ENCODE peak calls at places on chromosomes 7 and 10, in ten cellular contexts. U, C, V, I, F, N, Q, W, M and D are unnamed samples. For H3K4me1, the result is how much of the 10 kb centered on the place peaks cover.

GRCh38 chr10:102635377-102635776 is 8.9 kb upstream of the TRIM8 start:
- DNase-seq in U (no peak), C (no peak), V (no peak), I (no peak), F (no peak), N (peak), Q (no peak), W (no peak), M (no peak), D (no peak)

GRCh38 chr7:88202278-88202677 is 17.6 kb downstream of the SRI start:
- DNase-seq in U (no peak), C (no peak), V (no peak), I (no peak), F (no peak), N (no peak), Q (no peak), W (no peak), M (no peak), D (no peak)

GRCh38 chr10:29163746-29164145 is 125.1 kb upstream of the LYZL1 start:
- DNase-seq in U (peak), C (no peak), V (no peak), I (no peak), F (no peak), N (no peak), Q (peak), W (no peak), M (peak), D (no peak)

GRCh38 chr7:150964593-150965111 is 13.5 kb downstream of the KCNH2 start:
- DNase-seq in U (peak), C (peak), V (peak), I (no peak), F (no peak), N (no peak), Q (no peak), W (no peak), M (peak), D (peak)

GRCh38 chr10:7444576-7445226 is 33.9 kb upstream of the SFMBT2 start:
- DNase-seq in U (no peak), C (peak), V (no peak), I (no peak), F (no peak), N (no peak), Q (no peak), W (no peak), M (no peak), D (no peak)

GRCh38 chr7:133703547-133703946 is 423.6 kb upstream of the LRGUK start:
- DNase-seq in U (peak), C (no peak), V (no peak), I (no peak), F (no peak), N (no peak), Q (peak), W (no peak), M (peak), D (no peak)

GRCh38 chr7:23065974-23066373 is 39.6 kb upstream of the KLHL7 start:
- DNase-seq in U (no peak), C (no peak), V (no peak), I (no peak), F (no peak), N (no peak), Q (peak), W (no peak), M (peak), D (no peak)

GRCh38 chr10:929965-930364 is 1.5 kb downstream of the LARP4B start:
- DNase-seq in U (no peak), C (no peak), V (no peak), I (no peak), F (no peak), N (no peak), Q (no peak), W (no peak), M (peak), D (no peak)

GRCh38 chr7:31106303-31107105 is 54.4 kb downstream of the ADCYAP1R1 start:
- DNase-seq in U (no peak), C (no peak), V (no peak), I (no peak), F (no peak), N (no peak), Q (no peak), W (no peak), M (no peak), D (no peak)

GRCh38 chr7:64618785-64619456 is 47.0 kb upstream of the ZNF107 start:
- DNase-seq in U (peak), C (peak), V (peak), I (no peak), F (peak), N (no peak), Q (peak), W (no peak), M (peak), D (peak)

GRCh38 chr10:33114451-33114944 is 156.5 kb upstream of the ITGB1 start:
- DNase-seq in U (no peak), C (no peak), V (no peak), I (no peak), F (no peak), N (no peak), Q (peak), W (no peak), M (peak), D (no peak)

GRCh38 chr10:19811517-19811916 is 4.7 kb upstream of the PLXDC2 start:
- DNase-seq in U (peak), C (peak), V (peak), I (no peak), F (no peak), N (no peak), Q (peak), W (no peak), M (peak), D (peak)

GRCh38 chr10:107091126-107091525 is 73.4 kb downstream of the SORCS1 start:
- DNase-seq in U (no peak), C (peak), V (no peak), I (no peak), F (no peak), N (no peak), Q (no peak), W (no peak), M (no peak), D (peak)

GRCh38 chr7:16554518-16555236 is 28.1 kb downstream of the LRRC72 start:
- DNase-seq in U (peak), C (no peak), V (no peak), I (no peak), F (no peak), N (no peak), Q (no peak), W (no peak), M (no peak), D (no peak)

GRCh38 chr10:17847586-17848296 is 38.6 kb downstream of the MRC1 start:
- DNase-seq in U (no peak), C (peak), V (peak), I (no peak), F (no peak), N (no peak), Q (peak), W (no peak), M (peak), D (peak)

GRCh38 chr7:106613861-106614560 is 46.9 kb downstream of the CCDC71L start:
- DNase-seq in U (no peak), C (no peak), V (no peak), I (no peak), F (no peak), N (no peak), Q (no peak), W (no peak), M (peak), D (no peak)

GRCh38 chr10:13390604-13391522 is 42.8 kb upstream of the SEPHS1 start:
- DNase-seq in U (peak), C (no peak), V (peak), I (no peak), F (no peak), N (no peak), Q (peak), W (no peak), M (no peak), D (peak)

GRCh38 chr7:84336303-84336702 is 141.7 kb upstream of the SEMA3A start:
- DNase-seq in U (no peak), C (no peak), V (peak), I (no peak), F (no peak), N (no peak), Q (peak), W (no peak), M (no peak), D (no peak)

GRCh38 chr10:3426190-3426845 is 253.7 kb upstream of the PITRM1 start:
- DNase-seq in U (no peak), C (no peak), V (no peak), I (no peak), F (no peak), N (no peak), Q (peak), W (no peak), M (peak), D (peak)

GRCh38 chr7:133706016-133706415 is 421.1 kb upstream of the LRGUK start:
- DNase-seq in U (no peak), C (no peak), V (no peak), I (no peak), F (no peak), N (no peak), Q (no peak), W (no peak), M (no peak), D (no peak)

GRCh38 chr10:74898201-74898976 is 72.0 kb downstream of the KAT6B start:
- DNase-seq in U (no peak), C (no peak), V (no peak), I (no peak), F (no peak), N (no peak), Q (no peak), W (no peak), M (peak), D (no peak)

GRCh38 chr10:50567384-50567783 is 56.4 kb downstream of the SGMS1 start:
- DNase-seq in U (no peak), C (no peak), V (no peak), I (no peak), F (no peak), N (no peak), Q (no peak), W (no peak), M (no peak), D (no peak)

GRCh38 chr7:151061241-151062110 is 2.1 kb downstream of the SLC4A2 start:
- DNase-seq in U (no peak), C (peak), V (no peak), I (no peak), F (no peak), N (no peak), Q (no peak), W (no peak), M (no peak), D (no peak)

GRCh38 chr10:126684171-126684745 is 13.8 kb upstream of the C10orf90 start:
- DNase-seq in U (no peak), C (no peak), V (no peak), I (no peak), F (no peak), N (no peak), Q (peak), W (no peak), M (peak), D (no peak)

GRCh38 chr7:85125160-85125559 is 61.7 kb downstream of the SEMA3D start:
- DNase-seq in U (no peak), C (no peak), V (peak), I (no peak), F (no peak), N (no peak), Q (peak), W (no peak), M (no peak), D (peak)

GRCh38 chr7:20439786-20440185 is 109.1 kb downstream of the ITGB8 start:
- DNase-seq in U (no peak), C (no peak), V (no peak), I (no peak), F (no peak), N (peak), Q (no peak), W (no peak), M (no peak), D (no peak)

GRCh38 chr7:229184-229964 is 37.0 kb downstream of the FAM20C start:
- DNase-seq in U (peak), C (no peak), V (no peak), I (no peak), F (no peak), N (no peak), Q (peak), W (peak), M (peak), D (no peak)

GRCh38 chr7:108261560-108262255 is 131.5 kb upstream of the LAMB4 start:
- DNase-seq in U (no peak), C (no peak), V (no peak), I (no peak), F (no peak), N (no peak), Q (no peak), W (no peak), M (no peak), D (peak)

GRCh38 chr7:92259610-92260247 is 14.0 kb downstream of the ANKIB1 start:
- DNase-seq in U (no peak), C (no peak), V (no peak), I (no peak), F (no peak), N (no peak), Q (no peak), W (no peak), M (no peak), D (no peak)

GRCh38 chr7:23175820-23176385 is 5.9 kb upstream of the NUP42 start:
- DNase-seq in U (no peak), C (no peak), V (no peak), I (no peak), F (no peak), N (no peak), Q (no peak), W (no peak), M (no peak), D (no peak)

GRCh38 chr10:122114156-122114747 is 125.3 kb downstream of the TACC2 start:
- DNase-seq in U (peak), C (no peak), V (no peak), I (no peak), F (no peak), N (no peak), Q (no peak), W (no peak), M (peak), D (no peak)

GRCh38 chr7:146635200-146636032 is 518.8 kb downstream of the CNTNAP2 start:
- DNase-seq in U (no peak), C (peak), V (peak), I (no peak), F (no peak), N (no peak), Q (no peak), W (no peak), M (no peak), D (no peak)

GRCh38 chr7:19520392-19520791 is 188.4 kb downstream of the POLR1F start:
- DNase-seq in U (no peak), C (no peak), V (no peak), I (no peak), F (no peak), N (no peak), Q (no peak), W (no peak), M (no peak), D (no peak)

GRCh38 chr10:21171936-21172773 is 275.0 kb upstream of the NEBL start:
- DNase-seq in U (no peak), C (peak), V (peak), I (no peak), F (no peak), N (no peak), Q (no peak), W (no peak), M (no peak), D (peak)

GRCh38 chr10:113108180-113108835 is 158.3 kb downstream of the TCF7L2 start:
- DNase-seq in U (no peak), C (peak), V (peak), I (peak), F (peak), N (peak), Q (no peak), W (no peak), M (peak), D (peak)

GRCh38 chr10:128263891-128264688 is 137.9 kb upstream of the MKI67 start:
- DNase-seq in U (peak), C (peak), V (peak), I (peak), F (peak), N (no peak), Q (peak), W (no peak), M (peak), D (peak)

GRCh38 chr7:157601530-157601929 is 264.7 kb downstream of the DNAJB6 start:
- DNase-seq in U (no peak), C (no peak), V (no peak), I (no peak), F (no peak), N (peak), Q (peak), W (no peak), M (no peak), D (no peak)

GRCh38 chr7:132102942-132103341 is 473.3 kb downstream of the PLXNA4 start:
- DNase-seq in U (no peak), C (no peak), V (no peak), I (no peak), F (no peak), N (no peak), Q (no peak), W (no peak), M (no peak), D (no peak)

GRCh38 chr7:80884511-80885195 is 34.2 kb downstream of the SEMA3C start:
- DNase-seq in U (no peak), C (no peak), V (no peak), I (no peak), F (no peak), N (no peak), Q (peak), W (no peak), M (peak), D (no peak)
- H3K4me1 ChIP-seq in U (under half), C (under half), V (under half), I (under half), F (under half), N (under half), Q (under half), W (under half), M (half or more), D (under half)

DNA sequence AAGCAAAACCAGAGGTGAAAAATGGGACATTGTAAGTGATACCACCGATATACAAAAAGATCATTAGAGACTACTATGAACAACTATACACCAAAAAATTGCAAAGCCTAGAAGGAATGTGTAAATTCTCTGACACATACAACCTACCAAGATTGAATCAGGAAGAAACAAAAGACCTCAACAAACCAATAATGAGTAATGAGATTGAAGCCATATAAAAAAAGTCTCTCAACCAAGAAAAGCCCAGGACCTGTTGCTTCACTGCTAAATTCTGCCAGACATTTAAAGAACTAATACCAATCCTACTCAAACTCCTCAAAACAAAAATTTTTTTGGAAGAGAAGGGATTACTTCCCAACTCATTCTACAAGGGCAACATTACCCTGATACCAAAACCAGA is 134.0 kb downstream of the TPST1 start:
- DNase-seq in U (no peak), C (no peak), V (no peak), I (no peak), F (no peak), N (no peak), Q (no peak), W (no peak), M (no peak), D (no peak)
- H3K4me1 ChIP-seq in U (under half), C (under half), V (under half), I (under half), F (under half), N (under half), Q (under half), W (under half), M (under half), D (under half)

GRCh38 chr10:43373461-43373860 is 2.0 kb downstream of the FXYD4 start:
- DNase-seq in U (no peak), C (no peak), V (no peak), I (no peak), F (no peak), N (peak), Q (no peak), W (no peak), M (no peak), D (no peak)

GRCh38 chr10:43370671-43371215 is 693 bp upstream of the FXYD4 start:
- DNase-seq in U (no peak), C (no peak), V (no peak), I (no peak), F (no peak), N (peak), Q (no peak), W (no peak), M (no peak), D (no peak)

GRCh38 chr10:43372751-43373445 is 1.5 kb downstream of the FXYD4 start:
- DNase-seq in U (no peak), C (peak), V (no peak), I (no peak), F (no peak), N (peak), Q (no peak), W (no peak), M (no peak), D (no peak)

GRCh38 chr10:43369921-43370320 is 1.5 kb upstream of the FXYD4 start:
- DNase-seq in U (no peak), C (no peak), V (no peak), I (no peak), F (no peak), N (peak), Q (no peak), W (no peak), M (no peak), D (no peak)

GRCh38 chr10:43371418-43371817 is at the start of gene FXYD4:
- DNase-seq in U (no peak), C (no peak), V (no peak), I (no peak), F (no peak), N (peak), Q (no peak), W (no peak), M (no peak), D (no peak)
- H3K4me1 ChIP-seq in U (under half), C (under half), V (under half), I (under half), F (under half), N (under half), Q (under half), W (under half), M (under half), D (under half)

GRCh38 chr10:15563161-15563715 is 156.5 kb downstream of the ITGA8 start:
- DNase-seq in U (no peak), C (no peak), V (no peak), I (no peak), F (no peak), N (no peak), Q (no peak), W (no peak), M (peak), D (no peak)
- H3K4me1 ChIP-seq in U (under half), C (under half), V (under half), I (under half), F (under half), N (under half), Q (under half), W (under half), M (under half), D (under half)

GRCh38 chr10:132483394-132483793 is 54.2 kb upstream of the INPP5A start:
- DNase-seq in U (no peak), C (no peak), V (no peak), I (no peak), F (no peak), N (no peak), Q (no peak), W (no peak), M (no peak), D (no peak)

GRCh38 chr10:132480356-132480755 is 57.2 kb upstream of the INPP5A start:
- DNase-seq in U (no peak), C (no peak), V (no peak), I (no peak), F (no peak), N (peak), Q (no peak), W (peak), M (no peak), D (no peak)

GRCh38 chr10:132479603-132480221 is 57.9 kb upstream of the INPP5A start:
- DNase-seq in U (no peak), C (no peak), V (no peak), I (no peak), F (no peak), N (peak), Q (no peak), W (peak), M (no peak), D (no peak)

GRCh38 chr10:132481690-132482089 is 55.9 kb upstream of the INPP5A start:
- DNase-seq in U (no peak), C (no peak), V (no peak), I (no peak), F (no peak), N (peak), Q (no peak), W (peak), M (no peak), D (no peak)

GRCh38 chr10:132482090-132482489 is 55.5 kb upstream of the INPP5A start:
- DNase-seq in U (no peak), C (no peak), V (no peak), I (no peak), F (peak), N (no peak), Q (peak), W (peak), M (peak), D (peak)
- H3K4me1 ChIP-seq in U (under half), C (under half), V (under half), I (under half), F (under half), N (under half), Q (under half), W (under half), M (under half), D (under half)

GRCh38 chr7:105209870-105210269 is 178.9 kb downstream of the SRPK2 start:
- DNase-seq in U (no peak), C (no peak), V (no peak), I (no peak), F (no peak), N (no peak), Q (no peak), W (no peak), M (no peak), D (no peak)
- H3K4me1 ChIP-seq in U (under half), C (under half), V (under half), I (under half), F (under half), N (under half), Q (under half), W (under half), M (under half), D (under half)

DNA sequence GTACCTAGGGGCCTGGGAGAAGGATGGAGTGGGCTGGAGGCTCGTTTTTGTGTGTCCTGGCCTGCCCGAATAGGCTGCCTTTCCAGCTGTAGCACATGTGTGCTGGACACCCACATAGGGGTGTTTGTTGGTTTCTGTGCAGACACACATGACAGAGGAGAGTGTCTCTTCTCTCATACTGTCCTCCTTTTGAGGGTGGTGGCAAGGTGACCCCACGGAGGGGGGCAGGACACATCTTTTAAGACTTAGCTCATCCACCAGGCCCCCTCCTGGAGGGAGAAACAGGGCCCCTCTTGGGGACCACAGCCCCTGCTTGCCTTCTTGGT is 72.2 kb upstream of the PPIF start:
- DNase-seq in U (no peak), C (no peak), V (no peak), I (no peak), F (no peak), N (no peak), Q (no peak), W (no peak), M (no peak), D (no peak)
- H3K4me1 ChIP-seq in U (half or more), C (under half), V (under half), I (under half), F (under half), N (under half), Q (under half), W (half or more), M (under half), D (under half)